ENCODE peak calls at places on chromosomes 3 and 15, in five cellular contexts. One of them, this sample, is unnamed.

GRCh38 chr15:47206358-47206978 is 510.8 kb upstream of the SEMA6D start:
- DNase-seq in PC-3: no peak
- DNase-seq in GM23248: no peak
- DNase-seq in MM.1S: no peak
- DNase-seq in GM23338: peak; percentile 41
- DNase-seq in this sample: no peak

GRCh38 chr3:155149494-155149893 is 69.4 kb downstream of the MME start:
- DNase-seq in PC-3: no peak
- DNase-seq in GM23248: no peak
- DNase-seq in MM.1S: no peak
- DNase-seq in GM23338: no peak
- DNase-seq in this sample: no peak

GRCh38 chr3:9834520-9835380 is 9.1 kb downstream of the RPUSD3 start:
- DNase-seq in PC-3: no peak
- DNase-seq in GM23248: no peak
- DNase-seq in MM.1S: no peak
- DNase-seq in GM23338: no peak
- DNase-seq in this sample: no peak

GRCh38 chr15:69862540-69862939 is 235.2 kb downstream of the TLE3 start:
- DNase-seq in PC-3: peak; percentile 11
- DNase-seq in GM23248: no peak
- DNase-seq in MM.1S: no peak
- DNase-seq in GM23338: no peak
- DNase-seq in this sample: no peak

GRCh38 chr15:40471105-40471777 is 457 bp downstream of the CHST14 start:
- DNase-seq in PC-3: peak; percentile 6
- DNase-seq in GM23248: peak; percentile 41
- DNase-seq in MM.1S: no peak
- DNase-seq in GM23338: peak; percentile 53
- DNase-seq in this sample: no peak

GRCh38 chr15:23877502-23878412 is 190.7 kb upstream of the NDN start:
- DNase-seq in PC-3: peak; percentile 55
- DNase-seq in GM23248: peak; percentile 51
- DNase-seq in MM.1S: peak; percentile 75
- DNase-seq in GM23338: peak; percentile 95
- DNase-seq in this sample: no peak

GRCh38 chr3:52623234-52623792 is 62.4 kb downstream of the PBRM1 start:
- DNase-seq in PC-3: no peak
- DNase-seq in GM23248: no peak
- DNase-seq in MM.1S: no peak
- DNase-seq in GM23338: no peak
- DNase-seq in this sample: no peak

GRCh38 chr3:196842567-196843434 is 24.9 kb upstream of the SENP5 start:
- DNase-seq in PC-3: no peak
- DNase-seq in GM23248: no peak
- DNase-seq in MM.1S: no peak
- DNase-seq in GM23338: no peak
- DNase-seq in this sample: no peak

GRCh38 chr15:99755692-99756409 is 22.6 kb upstream of the LYSMD4 start:
- DNase-seq in PC-3: peak; percentile 84
- DNase-seq in GM23248: peak; percentile 76
- DNase-seq in MM.1S: peak; percentile 69
- DNase-seq in GM23338: peak; percentile 83
- DNase-seq in this sample: peak; percentile 52

GRCh38 chr3:96813820-96814580 is 394 bp upstream of the EPHA6 start:
- DNase-seq in PC-3: peak; percentile 66
- DNase-seq in GM23248: peak; percentile 72
- DNase-seq in MM.1S: peak; percentile 25
- DNase-seq in GM23338: peak; percentile 78
- DNase-seq in this sample: peak; percentile 37

GRCh38 chr15:79858469-79858868 is 38.3 kb downstream of the MTHFS start:
- DNase-seq in PC-3: peak; percentile 12
- DNase-seq in GM23248: peak; percentile 31
- DNase-seq in MM.1S: no peak
- DNase-seq in GM23338: no peak
- DNase-seq in this sample: no peak

GRCh38 chr15:35054380-35054779 is 30.7 kb downstream of the NANOGP8 start:
- DNase-seq in PC-3: no peak
- DNase-seq in GM23248: peak; percentile 20
- DNase-seq in MM.1S: no peak
- DNase-seq in GM23338: no peak
- DNase-seq in this sample: peak; percentile 6

GRCh38 chr15:74548236-74548635 is 7.2 kb downstream of the ARID3B start:
- DNase-seq in PC-3: no peak
- DNase-seq in GM23248: no peak
- DNase-seq in MM.1S: no peak
- DNase-seq in GM23338: no peak
- DNase-seq in this sample: no peak

GRCh38 chr15:74543043-74543422 is 2.0 kb downstream of the ARID3B start:
- DNase-seq in PC-3: no peak
- DNase-seq in GM23248: no peak
- DNase-seq in MM.1S: no peak
- DNase-seq in GM23338: no peak
- DNase-seq in this sample: no peak

GRCh38 chr15:74545061-74545460 is 4.0 kb downstream of the ARID3B start:
- DNase-seq in PC-3: no peak
- DNase-seq in GM23248: no peak
- DNase-seq in MM.1S: no peak
- DNase-seq in GM23338: no peak
- DNase-seq in this sample: no peak

GRCh38 chr15:74543583-74543982 is 2.6 kb downstream of the ARID3B start:
- DNase-seq in PC-3: peak; percentile 53
- DNase-seq in GM23248: no peak
- DNase-seq in MM.1S: peak; percentile 85
- DNase-seq in GM23338: peak; percentile 42
- DNase-seq in this sample: no peak

DNA sequence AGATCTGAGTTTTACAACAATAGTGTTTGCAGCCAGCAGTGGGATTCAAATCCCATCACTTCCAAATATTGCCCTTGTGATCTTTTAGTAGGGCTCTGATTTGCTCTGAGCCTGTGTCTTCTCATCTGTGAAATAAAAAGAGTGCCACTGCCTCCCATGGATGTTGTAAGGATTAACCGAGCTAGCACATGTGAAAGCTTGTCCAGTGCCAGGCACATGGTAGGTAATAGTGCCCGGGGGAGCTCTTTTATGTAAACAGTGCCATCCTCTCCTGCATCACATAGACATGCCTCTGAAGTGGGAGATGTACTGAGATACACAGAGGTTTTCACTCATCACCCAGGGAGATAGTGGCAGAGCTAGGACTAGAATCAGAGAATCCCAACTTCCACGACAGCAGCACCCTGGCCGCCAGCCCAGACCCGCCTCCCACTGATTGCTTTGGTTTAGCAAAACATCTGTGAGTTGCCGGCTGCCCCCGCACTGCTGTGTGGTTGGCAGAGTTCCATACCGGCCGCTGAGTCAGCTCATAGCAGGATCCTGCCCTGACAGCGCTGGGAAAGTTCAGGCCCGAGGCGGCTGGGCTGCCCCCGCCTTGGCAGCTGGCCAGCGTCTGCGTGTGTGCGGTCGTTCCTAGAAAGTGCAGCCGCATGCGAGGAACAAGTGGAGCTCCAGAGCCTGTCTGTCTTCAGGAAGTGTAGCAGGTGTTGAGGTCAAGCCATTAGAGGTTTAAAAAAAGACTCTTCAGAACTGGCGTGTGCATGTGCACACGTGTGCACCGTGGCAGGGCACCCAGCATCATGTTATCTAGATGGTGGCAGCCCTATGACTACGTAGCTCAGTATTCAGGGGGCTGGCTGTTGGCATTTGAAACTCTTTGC is 5.0 kb downstream of the ARID3B start:
- DNase-seq in PC-3: peak; percentile 99
- DNase-seq in GM23248: peak; percentile 99
- DNase-seq in MM.1S: peak; percentile 99
- DNase-seq in GM23338: peak; percentile 16
- DNase-seq in this sample: peak; percentile 99
- H3K36me3 ChIP-seq in PC-3: peaks cover 30% of the 10 kb centered on the region
- H3K36me3 ChIP-seq in GM23248: no peaks in the 10 kb centered on the region
- H3K36me3 ChIP-seq in MM.1S: peaks cover 10% of the 10 kb centered on the region
- H3K36me3 ChIP-seq in GM23338: peaks cover 58% of the 10 kb centered on the region
- H3K36me3 ChIP-seq in this sample: peaks cover 7% of the 10 kb centered on the region

GRCh38 chr3:170256597-170256996 is 34.4 kb downstream of the PRKCI start:
- DNase-seq in PC-3: no peak
- DNase-seq in GM23248: no peak
- DNase-seq in MM.1S: peak; percentile 12
- DNase-seq in GM23338: no peak
- DNase-seq in this sample: no peak

GRCh38 chr3:170259853-170260386 is 37.7 kb downstream of the PRKCI start:
- DNase-seq in PC-3: no peak
- DNase-seq in GM23248: no peak
- DNase-seq in MM.1S: no peak
- DNase-seq in GM23338: no peak
- DNase-seq in this sample: no peak

GRCh38 chr3:170258105-170258487 is 35.9 kb downstream of the PRKCI start:
- DNase-seq in PC-3: no peak
- DNase-seq in GM23248: peak; percentile 15
- DNase-seq in MM.1S: peak; percentile 31
- DNase-seq in GM23338: peak; percentile 37
- DNase-seq in this sample: no peak

DNA sequence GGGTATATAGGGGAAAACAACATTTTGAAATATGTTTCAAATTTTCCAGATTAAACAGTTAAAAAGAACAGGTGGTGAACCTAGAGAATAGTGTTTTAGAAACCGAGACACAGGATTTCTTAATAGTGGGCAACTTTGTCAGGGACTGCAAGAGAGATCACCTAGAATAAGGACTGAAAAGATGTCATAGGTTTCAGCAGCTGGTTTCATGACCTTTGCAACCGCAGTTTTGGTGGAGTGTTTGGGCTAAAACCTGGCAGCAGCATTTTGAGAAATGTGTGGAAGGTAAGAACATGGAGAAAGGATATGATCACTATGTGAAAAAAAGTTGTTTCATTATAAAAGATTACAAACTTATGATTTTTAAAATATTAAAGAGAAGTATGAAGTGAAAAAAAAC is 34.9 kb downstream of the PRKCI start:
- DNase-seq in PC-3: no peak
- DNase-seq in GM23248: no peak
- DNase-seq in MM.1S: peak; percentile 96
- DNase-seq in GM23338: no peak
- DNase-seq in this sample: no peak
- H3K4me2 ChIP-seq in PC-3: no peak overlapping the region
- H3K4me2 ChIP-seq in GM23248: no peak overlapping the region
- H3K4me2 ChIP-seq in MM.1S: peak overlapping the region; percentile 77
- H3K4me2 ChIP-seq in GM23338: no peak overlapping the region
- H3K4me2 ChIP-seq in this sample: no peak overlapping the region

DNA sequence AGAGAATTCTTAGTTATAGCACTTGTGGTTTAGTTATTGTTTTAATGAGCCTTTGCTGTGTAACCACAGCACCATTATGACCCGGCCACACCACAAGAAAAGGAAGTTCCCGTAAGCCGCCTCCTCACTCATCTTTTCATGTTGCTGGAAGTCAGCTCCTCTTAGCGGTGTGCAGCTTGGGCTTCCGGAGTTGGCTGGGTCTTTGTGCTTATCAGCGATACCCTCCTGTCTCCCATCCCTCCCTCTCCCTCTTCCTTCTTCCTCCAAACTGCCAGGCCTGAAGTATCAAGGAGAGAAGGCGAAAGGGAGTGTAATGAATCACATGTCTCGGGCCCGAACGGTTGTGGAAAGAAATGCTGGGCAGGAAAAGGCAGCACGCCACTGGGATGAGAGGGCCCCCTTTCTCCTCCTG is 353.5 kb downstream of the MCTP2 start:
- DNase-seq in PC-3: no peak
- DNase-seq in GM23248: peak; percentile 1
- DNase-seq in MM.1S: peak; percentile 63
- DNase-seq in GM23338: no peak
- DNase-seq in this sample: peak; percentile 33
- H3K27me3 ChIP-seq in PC-3: peaks cover 70% of the 10 kb centered on the region
- H3K27me3 ChIP-seq in GM23248: no peaks in the 10 kb centered on the region
- H3K27me3 ChIP-seq in MM.1S: no peaks in the 10 kb centered on the region
- H3K27me3 ChIP-seq in GM23338: no peaks in the 10 kb centered on the region
- H3K27me3 ChIP-seq in this sample: peaks cover 5% of the 10 kb centered on the region

DNA sequence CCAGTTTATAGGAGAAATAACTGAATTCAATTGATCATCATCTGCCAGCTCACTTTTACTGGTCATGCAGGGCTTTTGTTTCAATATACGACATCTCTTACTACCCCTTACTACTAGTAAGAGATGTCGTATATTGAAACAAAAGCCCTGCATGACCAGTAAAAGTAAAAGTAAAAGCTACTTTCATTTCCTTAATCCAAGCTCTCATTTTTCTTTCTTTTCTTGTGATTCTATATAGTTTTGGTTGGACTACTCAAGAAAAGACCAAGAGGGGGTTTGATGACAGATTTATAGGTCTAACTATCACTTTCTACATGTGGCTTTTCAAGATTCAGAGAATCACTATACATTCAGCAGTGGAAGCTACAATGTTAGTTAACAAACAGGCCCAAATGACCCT is 1237.3 kb downstream of the ROBO2 start:
- DNase-seq in PC-3: no peak
- DNase-seq in GM23248: no peak
- DNase-seq in MM.1S: peak; percentile 20
- DNase-seq in GM23338: no peak
- DNase-seq in this sample: no peak
- H3K36me3 ChIP-seq in PC-3: no peaks in the 10 kb centered on the region
- H3K36me3 ChIP-seq in GM23248: no peaks in the 10 kb centered on the region
- H3K36me3 ChIP-seq in MM.1S: no peaks in the 10 kb centered on the region
- H3K36me3 ChIP-seq in GM23338: no peaks in the 10 kb centered on the region
- H3K36me3 ChIP-seq in this sample: no peaks in the 10 kb centered on the region

GRCh38 chr3:126212250-126212628 is 31.9 kb upstream of the ALDH1L1 start:
- DNase-seq in PC-3: no peak
- DNase-seq in GM23248: no peak
- DNase-seq in MM.1S: no peak
- DNase-seq in GM23338: no peak
- DNase-seq in this sample: no peak
- H3K4me2 ChIP-seq in PC-3: peak overlapping the region; percentile 82
- H3K4me2 ChIP-seq in GM23248: peak overlapping the region; percentile 63
- H3K4me2 ChIP-seq in MM.1S: peak overlapping the region; percentile 86
- H3K4me2 ChIP-seq in GM23338: peak overlapping the region; percentile 76
- H3K4me2 ChIP-seq in this sample: no peak overlapping the region